ENCODE peak calls at places on chromosomes 7 and 10, in seven cellular contexts. X is endothelial cell, D is progenitor cell of endocrine pancreas, U is fibroblast of lung, B is foreskin fibroblast, V is AG09319, L is neural crest cell. W is an unnamed sample.

GRCh38 chr7:45897042-45897690 is 8.9 kb downstream of the IGFBP1 start:
- DNase-seq in X (no peak), D (no peak), U (peak; percentile 55), B (peak; percentile 78), V (no peak), L (no peak), W (no peak)

GRCh38 chr10:95793401-95794045 is 37.6 kb downstream of the ENTPD1 start:
- DNase-seq in X (no peak), D (no peak), U (no peak), B (no peak), V (no peak), L (no peak), W (no peak)

GRCh38 chr10:15797346-15797745 is 63.0 kb downstream of the MINDY3 start:
- DNase-seq in X (no peak), D (no peak), U (no peak), B (no peak), V (no peak), L (no peak), W (no peak)

GRCh38 chr7:38020134-38020533 is 99.7 kb downstream of the EPDR1 start:
- DNase-seq in X (no peak), D (no peak), U (no peak), B (peak; percentile 6), V (no peak), L (no peak), W (no peak)

GRCh38 chr10:24259365-24260125 is 50.6 kb downstream of the KIAA1217 start:
- DNase-seq in X (no peak), D (no peak), U (no peak), B (no peak), V (no peak), L (no peak), W (no peak)

GRCh38 chr10:23158370-23158769 is 33.7 kb upstream of the PTF1A start:
- DNase-seq in X (peak; percentile 62), D (peak; percentile 39), U (peak; percentile 74), B (peak; percentile 75), V (peak; percentile 15), L (peak; percentile 55), W (no peak)

GRCh38 chr10:13503745-13504463 is 24.9 kb downstream of the BEND7 start:
- DNase-seq in X (no peak), D (no peak), U (peak; percentile 40), B (peak; percentile 39), V (no peak), L (no peak), W (no peak)

GRCh38 chr7:53422291-53422690 is 386.9 kb downstream of the POM121L12 start:
- DNase-seq in X (no peak), D (no peak), U (no peak), B (no peak), V (no peak), L (no peak), W (no peak)

GRCh38 chr7:98297619-98298286 is 16.3 kb downstream of the BRI3 start:
- DNase-seq in X (no peak), D (no peak), U (no peak), B (no peak), V (no peak), L (no peak), W (no peak)

GRCh38 chr10:84244651-84245270 is at the start of gene RGR:
- DNase-seq in X (no peak), D (no peak), U (no peak), B (no peak), V (no peak), L (peak; percentile 41), W (no peak)

GRCh38 chr7:94605031-94605430 is 50.9 kb downstream of the SGCE start:
- DNase-seq in X (no peak), D (no peak), U (peak; percentile 7), B (no peak), V (no peak), L (no peak), W (no peak)

GRCh38 chr7:75989084-75989725 is 5.2 kb downstream of the TMEM120A start:
- DNase-seq in X (no peak), D (no peak), U (no peak), B (peak; percentile 7), V (no peak), L (no peak), W (no peak)

GRCh38 chr10:73075829-73076228 is 20.8 kb downstream of the P4HA1 start:
- DNase-seq in X (no peak), D (no peak), U (no peak), B (no peak), V (no peak), L (no peak), W (no peak)

GRCh38 chr10:60186315-60187071 is 203.2 kb downstream of the ANK3 start:
- DNase-seq in X (no peak), D (no peak), U (peak; percentile 86), B (peak; percentile 71), V (peak; percentile 7), L (no peak), W (no peak)

GRCh38 chr10:35042783-35043182 is 47.4 kb downstream of the CUL2 start:
- DNase-seq in X (no peak), D (no peak), U (no peak), B (no peak), V (no peak), L (no peak), W (no peak)

GRCh38 chr10:78443900-78444571 is 410.4 kb downstream of the RPS24 start:
- DNase-seq in X (no peak), D (no peak), U (no peak), B (no peak), V (no peak), L (no peak), W (no peak)

GRCh38 chr7:77913977-77914607 is 115.5 kb downstream of the PHTF2 start:
- DNase-seq in X (no peak), D (no peak), U (no peak), B (no peak), V (peak; percentile 20), L (no peak), W (no peak)

GRCh38 chr10:20573924-20574323 is 323.2 kb downstream of the NEBL start:
- DNase-seq in X (no peak), D (no peak), U (no peak), B (no peak), V (no peak), L (no peak), W (no peak)

GRCh38 chr7:45970454-45970853 is 49.4 kb upstream of the IGFBP3 start:
- DNase-seq in X (no peak), D (no peak), U (no peak), B (no peak), V (no peak), L (no peak), W (no peak)

GRCh38 chr10:119020627-119020946 is 8.9 kb upstream of the NANOS1 start:
- DNase-seq in X (no peak), D (no peak), U (peak; percentile 24), B (peak; percentile 71), V (no peak), L (no peak), W (no peak)

GRCh38 chr10:104478380-104478779 is 124.7 kb downstream of the CFAP58 start:
- DNase-seq in X (no peak), D (no peak), U (no peak), B (no peak), V (no peak), L (no peak), W (no peak)

GRCh38 chr10:131561897-131562296 is 250.4 kb upstream of the TCERG1L start:
- DNase-seq in X (no peak), D (no peak), U (no peak), B (no peak), V (no peak), L (no peak), W (peak; percentile 37)

GRCh38 chr7:110317699-110318265 is 773.1 kb upstream of the LRRN3 start:
- DNase-seq in X (no peak), D (no peak), U (peak; percentile 65), B (peak; percentile 48), V (no peak), L (no peak), W (no peak)

GRCh38 chr7:111855161-111855841 is 293.0 kb upstream of the IMMP2L start:
- DNase-seq in X (peak; percentile 21), D (no peak), U (peak; percentile 82), B (peak; percentile 83), V (peak; percentile 47), L (peak; percentile 11), W (no peak)

GRCh38 chr10:48255722-48256121 is 18.8 kb downstream of the FRMPD2 start:
- DNase-seq in X (no peak), D (no peak), U (no peak), B (no peak), V (no peak), L (no peak), W (no peak)

GRCh38 chr10:112446055-112446854 is 459 bp downstream of the ZDHHC6 start:
- DNase-seq in X (peak; percentile 5), D (no peak), U (peak; percentile 17), B (peak; percentile 37), V (no peak), L (no peak), W (no peak)

GRCh38 chr10:71075066-71075758 is 137.2 kb upstream of the UNC5B start:
- DNase-seq in X (no peak), D (no peak), U (no peak), B (no peak), V (no peak), L (no peak), W (peak; percentile 57)

GRCh38 chr7:100407285-100408180 is 21.0 kb downstream of the ZCWPW1 start:
- DNase-seq in X (peak; percentile 47), D (no peak), U (peak; percentile 81), B (peak; percentile 86), V (peak; percentile 37), L (peak; percentile 17), W (no peak)
- TF ChIP-seq CTCF in X (peak; percentile 72), D (peak; percentile 72), U (peak; percentile 83), B (peak; percentile 64), V (peak; percentile 72), L (peak; percentile 73), W (peak; percentile 85)

DNA sequence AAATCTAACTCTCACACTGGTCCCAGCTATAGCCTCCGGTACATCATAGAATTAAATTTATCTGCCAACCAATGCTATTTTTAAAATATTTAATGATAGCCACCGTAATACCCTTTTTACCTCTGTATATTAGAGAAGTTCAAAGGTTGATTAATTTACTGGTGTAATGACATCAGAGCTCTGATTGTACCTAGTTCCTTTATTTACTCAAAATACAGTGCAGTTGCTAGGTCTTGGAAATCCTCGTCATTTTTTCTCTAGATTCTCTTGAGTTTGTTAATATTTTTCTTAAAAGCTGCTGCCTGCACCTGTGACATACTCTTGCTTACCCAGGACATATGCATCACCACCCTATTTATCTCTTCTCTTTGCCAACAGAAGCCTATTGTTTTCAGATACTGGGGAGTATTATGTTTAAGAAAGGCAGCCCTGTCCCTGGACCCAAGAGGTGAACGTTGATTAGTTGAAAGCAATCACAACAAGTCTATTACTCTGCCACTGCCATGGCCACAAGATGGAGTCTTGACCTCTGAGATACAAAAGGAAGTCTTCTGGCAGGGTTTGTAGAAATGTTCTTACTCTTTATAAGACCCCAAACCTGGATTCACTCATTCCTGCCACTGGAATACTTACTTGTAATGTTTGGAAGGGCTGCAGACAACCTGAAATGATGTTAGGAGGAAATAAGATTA is 25.6 kb upstream of the TMEM26 start:
- DNase-seq in X (no peak), D (no peak), U (no peak), B (peak; percentile 18), V (no peak), L (no peak), W (no peak)
- TF ChIP-seq CTCF in X (no peak), D (no peak), U (no peak), B (no peak), V (no peak), L (no peak), W (no peak)

GRCh38 chr7:91852263-91852741 is 28.2 kb downstream of the MTERF1 start:
- DNase-seq in X (no peak), D (no peak), U (no peak), B (peak; percentile 36), V (no peak), L (no peak), W (no peak)
- TF ChIP-seq CTCF in X (no peak), D (peak; percentile 31), U (peak; percentile 8), B (peak; percentile 19), V (no peak), L (peak; percentile 26), W (no peak)

GRCh38 chr10:10903620-10904019 is 114.1 kb upstream of the CELF2 start:
- DNase-seq in X (no peak), D (no peak), U (no peak), B (no peak), V (no peak), L (no peak), W (no peak)
- TF ChIP-seq CTCF in X (no peak), D (no peak), U (no peak), B (no peak), V (no peak), L (no peak), W (no peak)